ENCODE peak calls at places on chromosomes 6 and 20, in six cellular contexts. One of them, this sample, is unnamed.

GRCh38 chr6:129749749-129750120 is 39.8 kb upstream of the ARHGAP18 start:
- ATAC-seq in HepG2: no peak
- ATAC-seq in HCT116: peak; percentile 51
- ATAC-seq in K562: peak; percentile 19
- ATAC-seq in GM12878: peak; percentile 64
- ATAC-seq in upper lobe of left lung: peak; percentile 72
- ATAC-seq in this sample: no peak

GRCh38 chr6:39380837-39381534 is 58.5 kb upstream of the KCNK16 start:
- ATAC-seq in HepG2: no peak
- ATAC-seq in HCT116: no peak
- ATAC-seq in K562: no peak
- ATAC-seq in GM12878: no peak
- ATAC-seq in upper lobe of left lung: no peak
- ATAC-seq in this sample: no peak

GRCh38 chr6:30158475-30159025 is 2.5 kb downstream of the TRIM10 start:
- ATAC-seq in HepG2: no peak
- ATAC-seq in HCT116: no peak
- ATAC-seq in K562: no peak
- ATAC-seq in GM12878: no peak
- ATAC-seq in upper lobe of left lung: no peak
- ATAC-seq in this sample: no peak

GRCh38 chr20:44166008-44166407 is 21.0 kb downstream of the JPH2 start:
- ATAC-seq in HepG2: no peak
- ATAC-seq in HCT116: no peak
- ATAC-seq in K562: no peak
- ATAC-seq in GM12878: no peak
- ATAC-seq in upper lobe of left lung: no peak
- ATAC-seq in this sample: peak; percentile 31

GRCh38 chr20:24534282-24534681 is 64.9 kb downstream of the SYNDIG1 start:
- ATAC-seq in HepG2: peak; percentile 54
- ATAC-seq in HCT116: no peak
- ATAC-seq in K562: no peak
- ATAC-seq in GM12878: no peak
- ATAC-seq in upper lobe of left lung: peak; percentile 12
- ATAC-seq in this sample: no peak

GRCh38 chr20:19583532-19584175 is 174.4 kb upstream of the RIN2 start:
- ATAC-seq in HepG2: peak; percentile 89
- ATAC-seq in HCT116: peak; percentile 85
- ATAC-seq in K562: peak; percentile 92
- ATAC-seq in GM12878: peak; percentile 87
- ATAC-seq in upper lobe of left lung: peak; percentile 83
- ATAC-seq in this sample: peak; percentile 49

GRCh38 chr6:122746708-122747107 is 32.8 kb upstream of the FABP7 start:
- ATAC-seq in HepG2: no peak
- ATAC-seq in HCT116: no peak
- ATAC-seq in K562: no peak
- ATAC-seq in GM12878: no peak
- ATAC-seq in upper lobe of left lung: no peak
- ATAC-seq in this sample: no peak

GRCh38 chr20:16083639-16084280 is 489.5 kb downstream of the KIF16B start:
- ATAC-seq in HepG2: no peak
- ATAC-seq in HCT116: no peak
- ATAC-seq in K562: no peak
- ATAC-seq in GM12878: no peak
- ATAC-seq in upper lobe of left lung: no peak
- ATAC-seq in this sample: no peak

GRCh38 chr6:144675231-144675861 is 390.2 kb downstream of the UTRN start:
- ATAC-seq in HepG2: peak; percentile 36
- ATAC-seq in HCT116: no peak
- ATAC-seq in K562: no peak
- ATAC-seq in GM12878: peak; percentile 39
- ATAC-seq in upper lobe of left lung: peak; percentile 39
- ATAC-seq in this sample: no peak

GRCh38 chr6:34514593-34515472 is 41.3 kb downstream of the SPDEF start:
- ATAC-seq in HepG2: no peak
- ATAC-seq in HCT116: no peak
- ATAC-seq in K562: peak; percentile 80
- ATAC-seq in GM12878: no peak
- ATAC-seq in upper lobe of left lung: no peak
- ATAC-seq in this sample: no peak

GRCh38 chr6:43833223-43833995 is 63.4 kb downstream of the VEGFA start:
- ATAC-seq in HepG2: peak; percentile 88
- ATAC-seq in HCT116: no peak
- ATAC-seq in K562: peak; percentile 9
- ATAC-seq in GM12878: peak; percentile 28
- ATAC-seq in upper lobe of left lung: no peak
- ATAC-seq in this sample: no peak

GRCh38 chr6:39725632-39725997 is 407 bp upstream of the KIF6 start:
- ATAC-seq in HepG2: no peak
- ATAC-seq in HCT116: no peak
- ATAC-seq in K562: no peak
- ATAC-seq in GM12878: no peak
- ATAC-seq in upper lobe of left lung: no peak
- ATAC-seq in this sample: no peak

GRCh38 chr6:168678588-168678987 is 237.6 kb downstream of the SMOC2 start:
- ATAC-seq in HepG2: no peak
- ATAC-seq in HCT116: no peak
- ATAC-seq in K562: no peak
- ATAC-seq in GM12878: no peak
- ATAC-seq in upper lobe of left lung: peak; percentile 64
- ATAC-seq in this sample: no peak

GRCh38 chr6:72464791-72465691 is 156.8 kb upstream of the KCNQ5 start:
- ATAC-seq in HepG2: no peak
- ATAC-seq in HCT116: no peak
- ATAC-seq in K562: peak; percentile 92
- ATAC-seq in GM12878: no peak
- ATAC-seq in upper lobe of left lung: no peak
- ATAC-seq in this sample: no peak

GRCh38 chr20:59031326-59032022 is 661 bp downstream of the ATP5F1E start:
- ATAC-seq in HepG2: peak; percentile 25
- ATAC-seq in HCT116: no peak
- ATAC-seq in K562: peak; percentile 12
- ATAC-seq in GM12878: peak; percentile 29
- ATAC-seq in upper lobe of left lung: no peak
- ATAC-seq in this sample: no peak

GRCh38 chr20:51034988-51035656 is 12.2 kb upstream of the KCNG1 start:
- ATAC-seq in HepG2: no peak
- ATAC-seq in HCT116: no peak
- ATAC-seq in K562: peak; percentile 18
- ATAC-seq in GM12878: no peak
- ATAC-seq in upper lobe of left lung: no peak
- ATAC-seq in this sample: no peak

GRCh38 chr6:154403803-154404202 is 47.2 kb upstream of the IPCEF1 start:
- ATAC-seq in HepG2: peak; percentile 20
- ATAC-seq in HCT116: peak; percentile 49
- ATAC-seq in K562: no peak
- ATAC-seq in GM12878: no peak
- ATAC-seq in upper lobe of left lung: no peak
- ATAC-seq in this sample: peak; percentile 29

GRCh38 chr20:37657924-37658800 is 35.7 kb upstream of the CTNNBL1 start:
- ATAC-seq in HepG2: no peak
- ATAC-seq in HCT116: no peak
- ATAC-seq in K562: no peak
- ATAC-seq in GM12878: no peak
- ATAC-seq in upper lobe of left lung: no peak
- ATAC-seq in this sample: no peak

GRCh38 chr6:8110725-8111124 is 8.4 kb upstream of the EEF1E1 start:
- ATAC-seq in HepG2: peak; percentile 77
- ATAC-seq in HCT116: no peak
- ATAC-seq in K562: peak; percentile 13
- ATAC-seq in GM12878: no peak
- ATAC-seq in upper lobe of left lung: no peak
- ATAC-seq in this sample: no peak

GRCh38 chr6:163405412-163406309 is 8.9 kb upstream of the QKI start:
- ATAC-seq in HepG2: peak; percentile 76
- ATAC-seq in HCT116: no peak
- ATAC-seq in K562: peak; percentile 32
- ATAC-seq in GM12878: peak; percentile 94
- ATAC-seq in upper lobe of left lung: peak; percentile 93
- ATAC-seq in this sample: peak; percentile 72

GRCh38 chr6:13412211-13412610 is 75.2 kb downstream of the GFOD1 start:
- ATAC-seq in HepG2: no peak
- ATAC-seq in HCT116: no peak
- ATAC-seq in K562: no peak
- ATAC-seq in GM12878: no peak
- ATAC-seq in upper lobe of left lung: no peak
- ATAC-seq in this sample: no peak

GRCh38 chr6:33204415-33205171 is at the start of gene HSD17B8:
- ATAC-seq in HepG2: peak; percentile 80
- ATAC-seq in HCT116: peak; percentile 61
- ATAC-seq in K562: peak; percentile 81
- ATAC-seq in GM12878: peak; percentile 82
- ATAC-seq in upper lobe of left lung: peak; percentile 82
- ATAC-seq in this sample: peak; percentile 73

GRCh38 chr20:53866787-53867740 is 203.3 kb downstream of the BCAS1 start:
- ATAC-seq in HepG2: peak; percentile 72
- ATAC-seq in HCT116: no peak
- ATAC-seq in K562: no peak
- ATAC-seq in GM12878: peak; percentile 77
- ATAC-seq in upper lobe of left lung: peak; percentile 27
- ATAC-seq in this sample: peak; percentile 28

GRCh38 chr6:112691289-112691688 is 344.2 kb downstream of the RFPL4B start:
- ATAC-seq in HepG2: no peak
- ATAC-seq in HCT116: no peak
- ATAC-seq in K562: no peak
- ATAC-seq in GM12878: no peak
- ATAC-seq in upper lobe of left lung: peak; percentile 83
- ATAC-seq in this sample: peak; percentile 62

GRCh38 chr20:52280407-52280806 is 88.8 kb upstream of the ZFP64 start:
- ATAC-seq in HepG2: no peak
- ATAC-seq in HCT116: no peak
- ATAC-seq in K562: no peak
- ATAC-seq in GM12878: no peak
- ATAC-seq in upper lobe of left lung: no peak
- ATAC-seq in this sample: no peak

GRCh38 chr20:36629719-36630340 is 16.2 kb downstream of the SLA2 start:
- ATAC-seq in HepG2: no peak
- ATAC-seq in HCT116: no peak
- ATAC-seq in K562: peak; percentile 34
- ATAC-seq in GM12878: peak; percentile 97
- ATAC-seq in upper lobe of left lung: no peak
- ATAC-seq in this sample: no peak

GRCh38 chr20:13873814-13874213 is 89.0 kb downstream of the NDUFAF5 start:
- ATAC-seq in HepG2: peak; percentile 45
- ATAC-seq in HCT116: no peak
- ATAC-seq in K562: no peak
- ATAC-seq in GM12878: no peak
- ATAC-seq in upper lobe of left lung: no peak
- ATAC-seq in this sample: no peak

DNA sequence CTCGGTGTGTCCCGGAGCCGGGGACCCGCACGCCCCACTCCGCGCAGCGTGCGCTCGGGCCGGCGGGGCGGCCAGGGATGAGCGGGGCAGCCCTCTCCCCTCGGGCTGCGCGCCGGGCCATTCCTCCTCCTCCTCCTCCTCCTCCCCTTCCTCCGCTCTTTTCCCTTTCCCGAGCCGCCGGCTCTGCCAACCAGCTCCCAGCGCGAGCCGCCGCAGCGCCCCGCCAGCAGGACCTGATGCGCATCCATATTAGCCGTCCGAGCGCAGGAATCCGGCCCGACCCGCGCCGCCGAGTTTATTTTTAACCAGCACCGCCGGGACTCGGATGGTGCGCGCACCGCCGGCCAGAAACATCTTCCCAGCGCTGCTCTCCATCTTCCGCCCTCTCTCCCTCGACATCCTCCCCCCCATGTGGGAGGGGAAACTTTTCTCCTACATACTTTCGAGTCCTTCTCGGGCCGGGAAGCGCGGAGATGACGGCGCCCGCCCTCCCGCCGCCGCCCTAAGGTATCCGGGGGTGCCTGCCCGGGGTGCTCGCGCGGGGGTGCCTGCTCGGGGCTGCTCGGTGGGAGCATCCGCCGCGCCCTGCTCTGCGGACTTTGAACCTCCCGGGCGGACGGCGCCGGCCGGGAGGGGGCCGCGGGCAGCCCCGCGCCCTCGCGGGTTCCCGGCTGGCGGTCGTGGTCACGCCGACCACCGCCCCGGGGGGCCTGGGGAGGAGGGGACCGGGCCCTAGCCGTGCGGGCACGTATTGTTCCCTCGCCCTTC is 619 bp downstream of the RREB1 start:
- ATAC-seq in HepG2: peak; percentile 40
- ATAC-seq in HCT116: peak; percentile 42
- ATAC-seq in K562: peak; percentile 6
- ATAC-seq in GM12878: peak; percentile 18
- ATAC-seq in upper lobe of left lung: peak; percentile 63
- ATAC-seq in this sample: peak; percentile 48
- TF ChIP-seq POLR2A in HepG2: no peak
- TF ChIP-seq POLR2A in HCT116: no peak
- TF ChIP-seq POLR2A in K562: no peak
- TF ChIP-seq POLR2A in GM12878: peak; percentile 21
- TF ChIP-seq POLR2A in upper lobe of left lung: peak; percentile 19
- TF ChIP-seq POLR2A in this sample: peak; percentile 28

GRCh38 chr6:56266011-56266410 is 18.6 kb upstream of the COL21A1 start:
- ATAC-seq in HepG2: no peak
- ATAC-seq in HCT116: no peak
- ATAC-seq in K562: no peak
- ATAC-seq in GM12878: no peak
- ATAC-seq in upper lobe of left lung: no peak
- ATAC-seq in this sample: no peak
- TF ChIP-seq POLR2AphosphoS5 in HepG2: no peak
- TF ChIP-seq POLR2AphosphoS5 in HCT116: no peak
- TF ChIP-seq POLR2AphosphoS5 in K562: no peak
- TF ChIP-seq POLR2AphosphoS5 in GM12878: no peak
- TF ChIP-seq POLR2AphosphoS5 in upper lobe of left lung: no peak
- TF ChIP-seq POLR2AphosphoS5 in this sample: no peak

DNA sequence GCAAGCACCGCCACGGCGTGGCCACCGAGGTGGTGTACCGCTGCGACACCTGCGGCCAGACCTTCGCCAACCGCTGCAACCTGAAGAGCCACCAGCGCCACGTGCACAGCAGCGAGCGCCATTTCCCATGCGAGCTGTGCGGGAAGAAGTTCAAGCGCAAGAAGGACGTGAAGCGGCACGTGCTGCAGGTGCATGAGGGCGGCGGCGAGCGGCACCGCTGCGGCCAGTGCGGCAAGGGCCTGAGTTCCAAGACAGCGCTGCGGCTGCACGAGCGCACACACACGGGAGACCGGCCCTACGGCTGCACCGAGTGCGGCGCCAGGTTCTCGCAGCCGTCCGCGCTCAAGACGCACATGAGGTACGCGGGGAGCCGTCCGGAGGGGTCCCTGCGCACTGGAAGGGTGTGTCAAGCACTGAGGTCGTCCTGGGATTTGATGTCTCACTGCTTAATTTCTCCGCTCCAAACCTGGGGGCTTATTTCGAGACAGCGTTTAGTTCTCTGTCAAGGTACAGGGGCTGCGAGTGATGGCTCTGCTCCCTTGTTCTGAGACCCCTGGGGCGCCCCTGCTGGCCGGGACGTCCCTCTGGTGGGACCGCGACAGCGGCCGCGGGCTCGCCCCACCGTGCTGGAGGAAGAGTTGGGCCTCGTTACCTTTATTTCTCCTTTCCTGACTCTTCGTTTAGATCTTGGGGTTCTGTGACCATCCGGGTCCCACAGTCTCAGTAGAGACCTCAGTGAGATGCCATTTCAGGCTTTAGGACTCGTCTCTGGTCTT is 3.6 kb downstream of the GZF1 start:
- ATAC-seq in HepG2: no peak
- ATAC-seq in HCT116: no peak
- ATAC-seq in K562: no peak
- ATAC-seq in GM12878: no peak
- ATAC-seq in upper lobe of left lung: no peak
- ATAC-seq in this sample: no peak
- TF ChIP-seq POLR2A in HepG2: no peak
- TF ChIP-seq POLR2A in HCT116: no peak
- TF ChIP-seq POLR2A in K562: no peak
- TF ChIP-seq POLR2A in GM12878: peak; percentile 43
- TF ChIP-seq POLR2A in upper lobe of left lung: no peak
- TF ChIP-seq POLR2A in this sample: no peak

GRCh38 chr6:121510568-121511177 is 75.2 kb downstream of the GJA1 start:
- ATAC-seq in HepG2: no peak
- ATAC-seq in HCT116: no peak
- ATAC-seq in K562: no peak
- ATAC-seq in GM12878: no peak
- ATAC-seq in upper lobe of left lung: no peak
- ATAC-seq in this sample: no peak
- TF ChIP-seq POLR2AphosphoS5 in HepG2: no peak
- TF ChIP-seq POLR2AphosphoS5 in HCT116: no peak
- TF ChIP-seq POLR2AphosphoS5 in K562: no peak
- TF ChIP-seq POLR2AphosphoS5 in GM12878: no peak
- TF ChIP-seq POLR2AphosphoS5 in upper lobe of left lung: no peak
- TF ChIP-seq POLR2AphosphoS5 in this sample: no peak

This sample was measured in gastroesophageal sphincter.